ENCODE peak calls at places on chromosomes 3 and 15, in five cellular contexts. One of them, this sample, is unnamed.

GRCh38 chr15:41429003-41429890 is 12.4 kb downstream of the RTF1 start:
- DNase-seq in uterus: no peak
- DNase-seq in cardiac muscle cell: no peak
- DNase-seq in mammary epithelial cell: no peak
- DNase-seq in CD8-positive, alpha-beta memory T cell: no peak
- DNase-seq in this sample: no peak

GRCh38 chr15:78634251-78635145 is 6.5 kb downstream of the CHRNB4 start:
- DNase-seq in mammary epithelial cell: no peak
- DNase-seq in CD8-positive, alpha-beta memory T cell: no peak
- DNase-seq in uterus: no peak
- DNase-seq in cardiac muscle cell: no peak
- DNase-seq in this sample: no peak

GRCh38 chr3:72515915-72516314 is 332.3 kb downstream of the SHQ1 start:
- DNase-seq in cardiac muscle cell: no peak
- DNase-seq in uterus: no peak
- DNase-seq in mammary epithelial cell: no peak
- DNase-seq in CD8-positive, alpha-beta memory T cell: no peak
- DNase-seq in this sample: no peak

GRCh38 chr15:26438316-26438715 is 334.6 kb downstream of the GABRB3 start:
- DNase-seq in mammary epithelial cell: no peak
- DNase-seq in uterus: no peak
- DNase-seq in CD8-positive, alpha-beta memory T cell: no peak
- DNase-seq in cardiac muscle cell: no peak
- DNase-seq in this sample: no peak

GRCh38 chr3:23819599-23820360 is 14.0 kb downstream of the UBE2E1 start:
- DNase-seq in mammary epithelial cell: no peak
- DNase-seq in CD8-positive, alpha-beta memory T cell: no peak
- DNase-seq in uterus: no peak
- DNase-seq in cardiac muscle cell: no peak
- DNase-seq in this sample: no peak

GRCh38 chr3:9422712-9423424 is 25.5 kb downstream of the SETD5 start:
- DNase-seq in CD8-positive, alpha-beta memory T cell: no peak
- DNase-seq in uterus: peak; percentile 79
- DNase-seq in mammary epithelial cell: peak; percentile 98
- DNase-seq in cardiac muscle cell: peak; percentile 77
- DNase-seq in this sample: peak; percentile 85

GRCh38 chr3:43796041-43796596 is 105.4 kb downstream of the ABHD5 start:
- DNase-seq in CD8-positive, alpha-beta memory T cell: no peak
- DNase-seq in uterus: no peak
- DNase-seq in mammary epithelial cell: peak; percentile 71
- DNase-seq in cardiac muscle cell: no peak
- DNase-seq in this sample: no peak

GRCh38 chr3:13891492-13892073 is 11.7 kb upstream of the WNT7A start:
- DNase-seq in uterus: no peak
- DNase-seq in mammary epithelial cell: no peak
- DNase-seq in cardiac muscle cell: no peak
- DNase-seq in CD8-positive, alpha-beta memory T cell: no peak
- DNase-seq in this sample: no peak

GRCh38 chr3:175679582-175679981 is 820.4 kb downstream of the NAALADL2 start:
- DNase-seq in mammary epithelial cell: no peak
- DNase-seq in cardiac muscle cell: no peak
- DNase-seq in CD8-positive, alpha-beta memory T cell: no peak
- DNase-seq in uterus: no peak
- DNase-seq in this sample: no peak

GRCh38 chr15:73988075-73988969 is 3.8 kb downstream of the STOML1 start:
- DNase-seq in uterus: no peak
- DNase-seq in CD8-positive, alpha-beta memory T cell: no peak
- DNase-seq in cardiac muscle cell: no peak
- DNase-seq in mammary epithelial cell: peak; percentile 90
- DNase-seq in this sample: no peak

GRCh38 chr3:119239421-119239820 is 1.3 kb downstream of the B4GALT4 start:
- DNase-seq in cardiac muscle cell: no peak
- DNase-seq in mammary epithelial cell: peak; percentile 18
- DNase-seq in CD8-positive, alpha-beta memory T cell: no peak
- DNase-seq in uterus: no peak
- DNase-seq in this sample: no peak

GRCh38 chr15:68277131-68277604 is 377 bp upstream of the FEM1B start:
- DNase-seq in uterus: no peak
- DNase-seq in mammary epithelial cell: no peak
- DNase-seq in CD8-positive, alpha-beta memory T cell: no peak
- DNase-seq in cardiac muscle cell: peak; percentile 56
- DNase-seq in this sample: no peak

GRCh38 chr15:69531302-69532027 is 78.8 kb downstream of the RPLP1 start:
- DNase-seq in cardiac muscle cell: peak; percentile 21
- DNase-seq in uterus: no peak
- DNase-seq in CD8-positive, alpha-beta memory T cell: no peak
- DNase-seq in mammary epithelial cell: no peak
- DNase-seq in this sample: no peak

GRCh38 chr3:123371859-123372767 is 76.8 kb downstream of the ADCY5 start:
- DNase-seq in uterus: no peak
- DNase-seq in CD8-positive, alpha-beta memory T cell: no peak
- DNase-seq in mammary epithelial cell: no peak
- DNase-seq in cardiac muscle cell: peak; percentile 51
- DNase-seq in this sample: no peak
- H3K36me3 ChIP-seq in uterus: no peaks in the 10 kb centered on the region
- H3K36me3 ChIP-seq in CD8-positive, alpha-beta memory T cell: no peaks in the 10 kb centered on the region
- H3K36me3 ChIP-seq in mammary epithelial cell: no peaks in the 10 kb centered on the region
- H3K36me3 ChIP-seq in cardiac muscle cell: no peaks in the 10 kb centered on the region
- H3K36me3 ChIP-seq in this sample: no peaks in the 10 kb centered on the region

GRCh38 chr3:170357176-170357919 is at the start of gene SKIL:
- DNase-seq in uterus: peak; percentile 96
- DNase-seq in cardiac muscle cell: peak; percentile 98
- DNase-seq in CD8-positive, alpha-beta memory T cell: peak; percentile 99
- DNase-seq in mammary epithelial cell: peak; percentile 95
- DNase-seq in this sample: peak; percentile 95

GRCh38 chr3:170357920-170358854 is 672 bp downstream of the SKIL start:
- DNase-seq in CD8-positive, alpha-beta memory T cell: peak; percentile 87
- DNase-seq in cardiac muscle cell: peak; percentile 69
- DNase-seq in uterus: peak; percentile 82
- DNase-seq in mammary epithelial cell: peak; percentile 46
- DNase-seq in this sample: peak; percentile 88

GRCh38 chr3:170355738-170356595 is 1.5 kb upstream of the SKIL start:
- DNase-seq in cardiac muscle cell: peak; percentile 47
- DNase-seq in uterus: peak; percentile 41
- DNase-seq in mammary epithelial cell: peak; percentile 57
- DNase-seq in CD8-positive, alpha-beta memory T cell: peak; percentile 47
- DNase-seq in this sample: peak; percentile 25

GRCh38 chr3:170359178-170359704 is 1.7 kb downstream of the SKIL start:
- DNase-seq in cardiac muscle cell: no peak
- DNase-seq in CD8-positive, alpha-beta memory T cell: no peak
- DNase-seq in mammary epithelial cell: no peak
- DNase-seq in uterus: no peak
- DNase-seq in this sample: no peak

GRCh38 chr3:170356596-170357175 is 829 bp upstream of the SKIL start:
- DNase-seq in uterus: peak; percentile 89
- DNase-seq in CD8-positive, alpha-beta memory T cell: peak; percentile 69
- DNase-seq in cardiac muscle cell: peak; percentile 94
- DNase-seq in mammary epithelial cell: peak; percentile 59
- DNase-seq in this sample: peak; percentile 41
- H3K27ac ChIP-seq in uterus: peak overlapping the region; percentile 98
- H3K27ac ChIP-seq in CD8-positive, alpha-beta memory T cell: peak overlapping the region; percentile 92
- H3K27ac ChIP-seq in cardiac muscle cell: peak overlapping the region; percentile 99
- H3K27ac ChIP-seq in mammary epithelial cell: peak overlapping the region; percentile 77
- H3K27ac ChIP-seq in this sample: peak overlapping the region; percentile 86

GRCh38 chr15:39198044-39198625 is 382.7 kb upstream of the THBS1 start:
- DNase-seq in uterus: no peak
- DNase-seq in mammary epithelial cell: peak; percentile 85
- DNase-seq in cardiac muscle cell: no peak
- DNase-seq in CD8-positive, alpha-beta memory T cell: no peak
- DNase-seq in this sample: no peak
- H3K4me1 ChIP-seq in uterus: no peaks in the 10 kb centered on the region
- H3K4me1 ChIP-seq in mammary epithelial cell: peaks cover 73% of the 10 kb centered on the region
- H3K4me1 ChIP-seq in cardiac muscle cell: peaks cover 25% of the 10 kb centered on the region
- H3K4me1 ChIP-seq in CD8-positive, alpha-beta memory T cell: no peaks in the 10 kb centered on the region
- H3K4me1 ChIP-seq in this sample: no peaks in the 10 kb centered on the region

DNA sequence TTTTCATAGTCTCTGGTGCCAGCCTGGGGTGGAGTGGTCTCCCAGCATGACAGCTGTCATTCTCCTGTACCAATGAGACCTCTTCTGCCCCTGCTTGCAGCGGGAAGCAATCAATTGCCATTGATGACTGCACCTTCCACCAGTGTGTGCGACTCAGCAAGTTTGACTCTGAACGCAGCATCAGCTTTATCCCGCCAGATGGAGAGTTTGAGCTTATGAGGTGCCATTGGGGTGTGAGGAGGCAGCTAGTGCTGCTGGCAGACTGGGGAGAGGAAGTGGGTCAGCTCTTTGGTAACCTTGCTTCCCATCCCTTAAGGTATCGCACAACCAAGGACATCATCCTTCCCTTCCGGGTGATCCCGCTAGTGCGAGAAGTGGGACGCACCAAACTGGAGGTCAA is 4.4 kb upstream of the ABCF3 start:
- DNase-seq in uterus: no peak
- DNase-seq in CD8-positive, alpha-beta memory T cell: no peak
- DNase-seq in mammary epithelial cell: no peak
- DNase-seq in cardiac muscle cell: no peak
- DNase-seq in this sample: no peak
- H3K36me3 ChIP-seq in uterus: no peaks in the 10 kb centered on the region
- H3K36me3 ChIP-seq in CD8-positive, alpha-beta memory T cell: peaks cover 60% of the 10 kb centered on the region
- H3K36me3 ChIP-seq in mammary epithelial cell: peaks cover 47% of the 10 kb centered on the region
- H3K36me3 ChIP-seq in cardiac muscle cell: peaks cover 42% of the 10 kb centered on the region
- H3K36me3 ChIP-seq in this sample: peaks cover 14% of the 10 kb centered on the region

This sample was measured in gastrocnemius medialis.